ENCODE peak calls at places on chromosomes 6 and 20, in ten cellular contexts. U, Z, Y, V, D, S, Q, L, B and E are unnamed samples.

GRCh38 chr6:11492444-11493300 is 44.9 kb upstream of the TMEM170B start:
- DNase-seq in U (no peak), Z (no peak), Y (no peak), V (no peak), D (no peak), S (no peak), Q (no peak), L (no peak), B (peak), E (peak)

GRCh38 chr6:43625393-43625992 is 3.6 kb downstream of the GTPBP2 start:
- DNase-seq in U (no peak), Z (no peak), Y (no peak), V (no peak), D (no peak), S (no peak), Q (no peak), L (no peak), B (no peak), E (no peak)

GRCh38 chr6:128438311-128438916 is 82.0 kb downstream of the PTPRK start:
- DNase-seq in U (no peak), Z (no peak), Y (no peak), V (no peak), D (no peak), S (no peak), Q (no peak), L (no peak), B (peak), E (no peak)

GRCh38 chr20:36821964-36822437 is 48.4 kb upstream of the DSN1 start:
- DNase-seq in U (no peak), Z (no peak), Y (no peak), V (no peak), D (no peak), S (no peak), Q (no peak), L (no peak), B (no peak), E (no peak)

GRCh38 chr6:24721461-24722215 is 2.7 kb upstream of the C6orf62 start:
- DNase-seq in U (no peak), Z (no peak), Y (peak), V (no peak), D (no peak), S (no peak), Q (peak), L (peak), B (no peak), E (peak)

GRCh38 chr6:90364291-90364690 is 67.6 kb upstream of the BACH2 start:
- DNase-seq in U (no peak), Z (no peak), Y (no peak), V (no peak), D (no peak), S (no peak), Q (no peak), L (no peak), B (no peak), E (no peak)

GRCh38 chr20:25063981-25064380 is 6.0 kb upstream of the ACSS1 start:
- DNase-seq in U (no peak), Z (no peak), Y (no peak), V (no peak), D (no peak), S (no peak), Q (no peak), L (no peak), B (no peak), E (no peak)

GRCh38 chr20:40009542-40009941 is 679.5 kb downstream of the MAFB start:
- DNase-seq in U (no peak), Z (no peak), Y (no peak), V (no peak), D (no peak), S (no peak), Q (no peak), L (peak), B (no peak), E (no peak)

GRCh38 chr6:95133578-95133977 is 443.8 kb upstream of the MANEA start:
- DNase-seq in U (peak), Z (no peak), Y (no peak), V (no peak), D (no peak), S (no peak), Q (no peak), L (peak), B (peak), E (no peak)
- TF ChIP-seq CTCF in U (peak), Z (no peak), Y (no peak), V (no peak), D (peak), S (no peak), Q (no peak), L (no peak), B (peak), E (no peak)

GRCh38 chr20:60009826-60010616 is 51.8 kb downstream of the CDH26 start:
- DNase-seq in U (no peak), Z (no peak), Y (no peak), V (no peak), D (no peak), S (no peak), Q (no peak), L (no peak), B (no peak), E (no peak)
- TF ChIP-seq CTCF in U (peak), Z (peak), Y (no peak), V (no peak), D (peak), S (no peak), Q (no peak), L (no peak), B (no peak), E (no peak)

DNA sequence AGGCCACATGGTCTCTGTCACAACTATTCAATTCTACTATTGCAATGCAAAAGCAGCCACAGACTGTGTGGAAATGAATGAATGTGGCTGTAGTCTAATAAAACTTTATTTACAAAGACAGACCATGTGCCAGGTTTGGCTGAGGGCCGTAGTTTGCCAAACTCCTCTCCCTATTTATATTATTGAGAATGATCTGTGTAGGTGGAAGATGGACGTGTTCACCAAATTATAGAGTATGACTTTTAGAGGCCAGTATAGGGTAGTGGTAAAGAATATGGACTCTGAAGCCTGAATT is 125.7 kb upstream of the MYLIP start:
- DNase-seq in U (no peak), Z (no peak), Y (no peak), V (no peak), D (no peak), S (no peak), Q (no peak), L (no peak), B (no peak), E (no peak)
- TF ChIP-seq CTCF in U (no peak), Z (no peak), Y (no peak), V (no peak), D (no peak), S (no peak), Q (no peak), L (no peak), B (no peak), E (no peak)

GRCh38 chr6:143176090-143177021 is 115.7 kb downstream of the AIG1 start:
- DNase-seq in U (no peak), Z (peak), Y (no peak), V (no peak), D (no peak), S (no peak), Q (no peak), L (peak), B (peak), E (no peak)
- TF ChIP-seq CTCF in U (peak), Z (peak), Y (no peak), V (no peak), D (peak), S (no peak), Q (no peak), L (no peak), B (peak), E (no peak)

GRCh38 chr6:157911786-157912185 is 69.9 kb upstream of the SYNJ2 start:
- DNase-seq in U (no peak), Z (no peak), Y (no peak), V (no peak), D (no peak), S (no peak), Q (no peak), L (no peak), B (no peak), E (no peak)

GRCh38 chr6:157908369-157909281 is 73.0 kb upstream of the SYNJ2 start:
- DNase-seq in U (no peak), Z (no peak), Y (no peak), V (no peak), D (no peak), S (no peak), Q (no peak), L (no peak), B (no peak), E (peak)

GRCh38 chr6:157912326-157912725 is 69.3 kb upstream of the SYNJ2 start:
- DNase-seq in U (no peak), Z (peak), Y (no peak), V (no peak), D (no peak), S (no peak), Q (no peak), L (peak), B (peak), E (no peak)

GRCh38 chr6:157909282-157909664 is 72.4 kb upstream of the SYNJ2 start:
- DNase-seq in U (no peak), Z (no peak), Y (no peak), V (no peak), D (peak), S (no peak), Q (no peak), L (no peak), B (no peak), E (peak)

GRCh38 chr6:157911278-157911677 is 70.4 kb upstream of the SYNJ2 start:
- DNase-seq in U (no peak), Z (no peak), Y (no peak), V (no peak), D (no peak), S (no peak), Q (no peak), L (no peak), B (no peak), E (no peak)
- TF ChIP-seq CTCF in U (no peak), Z (no peak), Y (no peak), V (no peak), D (no peak), S (no peak), Q (no peak), L (no peak), B (no peak), E (no peak)

DNA sequence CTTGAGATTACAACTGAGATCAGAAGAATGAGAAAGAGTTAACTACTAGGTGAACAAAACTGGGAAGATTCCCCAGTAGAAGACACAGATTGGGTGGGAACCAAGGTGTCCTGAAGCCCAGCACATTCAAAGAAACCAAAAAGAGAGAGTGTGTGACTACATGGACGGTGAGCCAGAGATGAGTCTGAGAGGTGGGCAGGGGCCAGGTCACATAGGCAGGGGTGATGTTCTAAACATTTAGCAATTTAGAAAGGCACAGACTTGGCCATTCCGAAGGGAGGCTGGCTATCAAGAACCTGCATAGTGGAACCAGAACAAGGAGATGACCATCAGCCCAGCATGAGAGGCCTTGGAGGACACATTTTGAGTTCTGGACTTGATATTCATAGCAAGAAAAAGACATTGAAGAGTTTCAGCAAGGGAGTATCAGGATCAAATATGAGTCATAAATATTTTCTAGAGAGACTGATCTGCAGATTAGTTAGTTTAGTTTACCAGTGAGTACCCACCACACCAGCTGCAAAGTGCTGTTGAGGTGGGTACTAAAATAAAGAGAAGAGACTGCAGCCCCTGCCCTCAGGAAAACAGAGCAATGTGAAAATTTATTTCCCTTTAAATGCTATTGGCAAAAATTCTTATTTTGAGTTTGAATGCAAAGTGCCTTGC is 340.5 kb upstream of the PRDM1 start:
- DNase-seq in U (no peak), Z (no peak), Y (no peak), V (no peak), D (no peak), S (no peak), Q (no peak), L (no peak), B (no peak), E (no peak)
- TF ChIP-seq CTCF in U (no peak), Z (no peak), Y (no peak), V (no peak), D (no peak), S (no peak), Q (no peak), L (no peak), B (no peak), E (no peak)

GRCh38 chr6:162727347-162728176 is at the start of the genes PACRG and PRKN:
- DNase-seq in U (peak), Z (peak), Y (peak), V (peak), D (peak), S (peak), Q (peak), L (peak), B (peak), E (peak)
- TF ChIP-seq CTCF in U (no peak), Z (no peak), Y (no peak), V (no peak), D (no peak), S (no peak), Q (no peak), L (no peak), B (no peak), E (no peak)

GRCh38 chr6:83514877-83515466 is 2.6 kb downstream of the PRSS35 start:
- DNase-seq in U (peak), Z (peak), Y (peak), V (peak), D (peak), S (peak), Q (peak), L (peak), B (peak), E (peak)

GRCh38 chr6:83517500-83517899 is 5.2 kb downstream of the PRSS35 start:
- DNase-seq in U (no peak), Z (no peak), Y (no peak), V (no peak), D (no peak), S (no peak), Q (no peak), L (no peak), B (no peak), E (no peak)

GRCh38 chr6:83518946-83519489 is 6.7 kb downstream of the PRSS35 start:
- DNase-seq in U (no peak), Z (no peak), Y (no peak), V (no peak), D (no peak), S (no peak), Q (no peak), L (peak), B (peak), E (no peak)
- TF ChIP-seq CTCF in U (peak), Z (peak), Y (no peak), V (no peak), D (peak), S (no peak), Q (no peak), L (peak), B (peak), E (no peak)

GRCh38 chr6:124979294-124979678 is 17.0 kb downstream of the RNF217 start:
- DNase-seq in U (no peak), Z (no peak), Y (no peak), V (no peak), D (no peak), S (no peak), Q (no peak), L (no peak), B (no peak), E (no peak)
- TF ChIP-seq CTCF in U (no peak), Z (no peak), Y (no peak), V (no peak), D (no peak), S (no peak), Q (no peak), L (no peak), B (no peak), E (no peak)